ENCODE peak calls at places on chromosomes 1 and 21, in four cellular contexts. I is lower leg skin, N is Karpas-422, M is heart right ventricle. J is an unnamed sample.

GRCh38 chr1:41317356-41317755 is 43.9 kb upstream of the FOXO6 start:
- DNase-seq in I (no peak), N (no peak), M (no peak), J (no peak)

GRCh38 chr1:205286335-205286950 is 35.1 kb downstream of the NUAK2 start:
- DNase-seq in I (no peak), N (no peak), M (no peak), J (no peak)

GRCh38 chr1:116232989-116233514 is 121.9 kb downstream of the MAB21L3 start:
- DNase-seq in I (no peak), N (peak; percentile 94), M (no peak), J (no peak)

GRCh38 chr21:46124083-46124925 is 26.4 kb downstream of the COL6A2 start:
- DNase-seq in I (no peak), N (no peak), M (peak; percentile 3), J (peak; percentile 64)

GRCh38 chr1:32771561-32772280 is 45.4 kb downstream of the YARS1 start:
- DNase-seq in I (no peak), N (no peak), M (no peak), J (no peak)

GRCh38 chr1:31633117-31633516 is 11.6 kb downstream of the PEF1 start:
- DNase-seq in I (no peak), N (peak; percentile 71), M (no peak), J (no peak)

GRCh38 chr1:5991784-5992033 is 516 bp downstream of the NPHP4 start:
- DNase-seq in I (no peak), N (peak; percentile 74), M (no peak), J (no peak)

GRCh38 chr21:15283789-15284188 is 219.0 kb upstream of the NRIP1 start:
- DNase-seq in I (no peak), N (no peak), M (no peak), J (no peak)

GRCh38 chr1:150612014-150612345 is 17.4 kb downstream of the ENSA start:
- DNase-seq in I (no peak), N (peak; percentile 80), M (no peak), J (no peak)

DNA sequence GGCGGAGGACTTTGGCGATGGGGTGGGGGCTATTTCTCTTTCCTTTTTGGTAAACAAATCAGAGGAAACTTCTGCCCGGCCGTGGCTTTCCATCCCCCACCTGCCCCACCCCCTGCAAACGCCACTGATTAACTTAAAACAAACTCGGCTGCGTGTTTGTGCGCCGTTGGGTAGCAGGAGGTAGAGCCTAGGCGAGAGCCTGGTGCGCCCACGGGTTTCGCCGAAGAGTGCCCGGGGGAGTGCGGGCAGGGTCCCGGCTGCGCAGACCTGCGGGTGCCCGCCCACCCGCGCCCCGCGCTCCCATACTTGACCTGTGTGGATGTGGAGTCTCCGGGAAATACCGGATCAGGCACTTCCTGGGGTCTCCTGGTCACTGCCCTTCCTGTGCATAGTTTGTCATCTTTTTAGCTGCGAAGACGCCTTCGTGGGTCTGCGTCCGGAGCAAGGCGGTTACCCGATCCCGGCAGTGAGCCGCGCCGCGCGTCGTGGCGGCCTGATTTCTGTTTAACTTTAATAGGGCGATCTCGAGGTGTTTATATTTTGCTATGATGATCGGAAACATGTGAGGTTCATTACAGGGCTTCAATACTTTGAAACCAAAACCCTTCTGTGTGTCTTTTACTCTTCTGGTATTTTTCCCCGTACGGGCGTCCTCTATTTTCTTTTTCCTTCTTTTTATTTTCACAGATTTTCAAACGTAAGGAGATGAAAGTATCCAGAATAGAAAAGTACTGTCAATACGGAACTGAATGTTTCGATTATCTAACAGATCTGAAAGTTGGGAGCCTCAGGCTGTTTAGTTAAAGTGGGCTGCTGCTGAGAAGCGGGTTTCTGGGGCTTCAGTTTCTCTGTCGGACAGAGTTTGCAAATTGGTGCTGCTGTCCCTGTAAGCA is 15.2 kb downstream of the NR5A2 start:
- DNase-seq in I (no peak), N (no peak), M (no peak), J (peak; percentile 60)
- H3K4me3 ChIP-seq in I (no peak overlapping the region), N (no peak overlapping the region), M (peak overlapping the region; percentile 23), J (peak overlapping the region; percentile 60)

DNA sequence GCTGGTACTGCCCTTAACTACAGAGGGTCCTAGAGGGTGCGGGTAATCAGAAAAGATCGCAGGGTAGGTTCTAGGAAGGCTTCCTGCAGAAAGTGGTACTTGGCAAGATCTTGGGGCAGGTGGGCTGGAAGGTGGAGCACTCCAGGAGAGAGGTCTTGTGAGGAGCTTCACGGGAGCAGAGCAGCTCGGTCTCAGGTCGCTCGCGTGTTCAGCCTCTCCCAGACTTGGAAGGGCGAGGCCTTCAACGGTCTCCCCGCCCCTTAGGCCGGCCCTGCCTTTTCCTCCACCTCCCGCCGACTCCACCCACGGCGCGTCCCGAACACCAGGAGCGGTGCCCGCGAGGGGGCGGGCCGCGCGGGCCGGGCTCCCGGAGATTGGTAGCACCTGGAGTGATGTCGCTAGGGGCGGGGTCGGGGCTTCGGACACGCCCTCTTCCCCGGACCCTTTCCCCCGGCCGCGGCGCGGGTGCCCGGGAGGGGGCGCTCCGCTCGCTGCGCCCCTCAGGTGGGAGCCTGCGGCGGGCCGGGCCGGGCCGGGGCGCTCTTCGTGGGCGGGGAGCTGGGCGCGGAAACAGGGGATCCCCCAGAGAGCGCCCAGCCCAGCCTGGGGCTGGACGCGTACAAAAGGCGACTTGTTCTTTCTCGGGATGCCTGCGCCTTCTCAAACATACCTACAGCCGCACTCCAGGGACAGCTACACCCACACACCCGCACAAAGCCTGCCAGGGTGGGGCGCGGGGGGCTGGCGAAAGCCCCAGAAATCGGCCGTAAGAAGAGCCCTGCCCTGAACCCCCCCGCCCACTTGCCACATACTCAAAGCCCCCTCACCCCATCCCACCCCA is 35.5 kb downstream of the AHDC1 start:
- DNase-seq in I (peak; percentile 94), N (peak; percentile 98), M (peak; percentile 94), J (peak; percentile 97)
- H3K4me3 ChIP-seq in I (no peak overlapping the region), N (no peak overlapping the region), M (no peak overlapping the region), J (peak overlapping the region; percentile 66)

GRCh38 chr1:223010552-223011229 is 132.4 kb downstream of the TLR5 start:
- DNase-seq in I (no peak), N (no peak), M (no peak), J (no peak)
- H3K4me3 ChIP-seq in I (no peak overlapping the region), N (no peak overlapping the region), M (no peak overlapping the region), J (no peak overlapping the region)

GRCh38 chr1:156420209-156421061 is 51.4 kb downstream of the RHBG start:
- DNase-seq in I (no peak), N (no peak), M (no peak), J (no peak)
- H3K4me3 ChIP-seq in I (no peak overlapping the region), N (peak overlapping the region; percentile 16), M (no peak overlapping the region), J (peak overlapping the region; percentile 65)

GRCh38 chr1:217214551-217214950 is 416.3 kb downstream of the GPATCH2 start:
- DNase-seq in I (no peak), N (no peak), M (no peak), J (no peak)
- H3K4me3 ChIP-seq in I (no peak overlapping the region), N (no peak overlapping the region), M (no peak overlapping the region), J (no peak overlapping the region)

GRCh38 chr1:88658419-88658818 is 25.7 kb upstream of the PKN2 start:
- DNase-seq in I (no peak), N (no peak), M (no peak), J (no peak)
- H3K4me3 ChIP-seq in I (no peak overlapping the region), N (no peak overlapping the region), M (no peak overlapping the region), J (no peak overlapping the region)